ENCODE peak calls at places on chromosomes 12 and 14, in ten cellular contexts. One of them, this sample, is unnamed.

GRCh38 chr12:103495158-103495782 is 498 bp downstream of the C12orf42 start:
- DNase-seq in esophagus squamous epithelium: peak
- DNase-seq in heart left ventricle: no peak
- DNase-seq in uterus: no peak
- DNase-seq in sigmoid colon: no peak
- DNase-seq in lower leg skin: no peak
- DNase-seq in Peyer's patch: peak
- DNase-seq in IMR-90: no peak
- DNase-seq in tibial nerve: no peak
- DNase-seq in GM12892: peak
- DNase-seq in this sample: no peak

GRCh38 chr12:15966426-15966825 is 55.3 kb downstream of the DERA start:
- DNase-seq in uterus: no peak
- DNase-seq in GM12892: no peak
- DNase-seq in IMR-90: peak
- DNase-seq in tibial nerve: no peak
- DNase-seq in heart left ventricle: no peak
- DNase-seq in esophagus squamous epithelium: no peak
- DNase-seq in lower leg skin: no peak
- DNase-seq in Peyer's patch: no peak
- DNase-seq in sigmoid colon: no peak
- DNase-seq in this sample: no peak

GRCh38 chr12:62772556-62772955 is 162.4 kb downstream of the PPM1H start:
- DNase-seq in heart left ventricle: no peak
- DNase-seq in tibial nerve: no peak
- DNase-seq in uterus: no peak
- DNase-seq in sigmoid colon: no peak
- DNase-seq in Peyer's patch: no peak
- DNase-seq in GM12892: no peak
- DNase-seq in IMR-90: peak
- DNase-seq in lower leg skin: no peak
- DNase-seq in esophagus squamous epithelium: no peak
- DNase-seq in this sample: peak

GRCh38 chr12:93624595-93625294 is 52.3 kb downstream of the SOCS2 start:
- DNase-seq in Peyer's patch: no peak
- DNase-seq in tibial nerve: no peak
- DNase-seq in lower leg skin: no peak
- DNase-seq in sigmoid colon: no peak
- DNase-seq in uterus: no peak
- DNase-seq in GM12892: no peak
- DNase-seq in esophagus squamous epithelium: no peak
- DNase-seq in IMR-90: peak
- DNase-seq in heart left ventricle: no peak
- DNase-seq in this sample: peak

GRCh38 chr12:76259071-76259470 is 89.1 kb downstream of the BBS10 start:
- DNase-seq in heart left ventricle: no peak
- DNase-seq in IMR-90: peak
- DNase-seq in lower leg skin: no peak
- DNase-seq in sigmoid colon: no peak
- DNase-seq in esophagus squamous epithelium: no peak
- DNase-seq in tibial nerve: no peak
- DNase-seq in GM12892: no peak
- DNase-seq in uterus: no peak
- DNase-seq in Peyer's patch: no peak
- DNase-seq in this sample: no peak

GRCh38 chr12:66132408-66132807 is 1.9 kb upstream of the LLPH start:
- DNase-seq in GM12892: no peak
- DNase-seq in Peyer's patch: no peak
- DNase-seq in sigmoid colon: no peak
- DNase-seq in lower leg skin: no peak
- DNase-seq in tibial nerve: no peak
- DNase-seq in heart left ventricle: peak
- DNase-seq in IMR-90: peak
- DNase-seq in esophagus squamous epithelium: no peak
- DNase-seq in uterus: no peak
- DNase-seq in this sample: peak

GRCh38 chr12:79547044-79547734 is 143.6 kb downstream of the PAWR start:
- DNase-seq in lower leg skin: peak
- DNase-seq in sigmoid colon: no peak
- DNase-seq in Peyer's patch: peak
- DNase-seq in IMR-90: peak
- DNase-seq in heart left ventricle: no peak
- DNase-seq in esophagus squamous epithelium: no peak
- DNase-seq in tibial nerve: no peak
- DNase-seq in uterus: no peak
- DNase-seq in GM12892: no peak
- DNase-seq in this sample: peak

GRCh38 chr14:106378191-106378590 is 851.8 kb downstream of the TMEM121 start:
- DNase-seq in Peyer's patch: peak
- DNase-seq in IMR-90: no peak
- DNase-seq in sigmoid colon: no peak
- DNase-seq in GM12892: no peak
- DNase-seq in lower leg skin: no peak
- DNase-seq in esophagus squamous epithelium: no peak
- DNase-seq in uterus: no peak
- DNase-seq in heart left ventricle: no peak
- DNase-seq in tibial nerve: no peak
- DNase-seq in this sample: no peak

GRCh38 chr12:63940295-63940997 is 95.9 kb downstream of the SRGAP1 start:
- DNase-seq in IMR-90: no peak
- DNase-seq in esophagus squamous epithelium: no peak
- DNase-seq in lower leg skin: no peak
- DNase-seq in sigmoid colon: no peak
- DNase-seq in tibial nerve: no peak
- DNase-seq in uterus: no peak
- DNase-seq in heart left ventricle: no peak
- DNase-seq in GM12892: no peak
- DNase-seq in Peyer's patch: no peak
- DNase-seq in this sample: no peak

GRCh38 chr12:65999564-66000280 is 130.8 kb downstream of the LLPH start:
- DNase-seq in heart left ventricle: no peak
- DNase-seq in IMR-90: peak
- DNase-seq in uterus: no peak
- DNase-seq in esophagus squamous epithelium: no peak
- DNase-seq in lower leg skin: no peak
- DNase-seq in GM12892: no peak
- DNase-seq in Peyer's patch: no peak
- DNase-seq in sigmoid colon: no peak
- DNase-seq in tibial nerve: no peak
- DNase-seq in this sample: peak

GRCh38 chr12:29589271-29589670 is 91.8 kb upstream of the OVCH1 start:
- DNase-seq in tibial nerve: no peak
- DNase-seq in esophagus squamous epithelium: no peak
- DNase-seq in sigmoid colon: no peak
- DNase-seq in GM12892: no peak
- DNase-seq in IMR-90: peak
- DNase-seq in Peyer's patch: no peak
- DNase-seq in lower leg skin: no peak
- DNase-seq in uterus: no peak
- DNase-seq in heart left ventricle: no peak
- DNase-seq in this sample: no peak

GRCh38 chr12:111270773-111271172 is 98.1 kb downstream of the PHETA1 start:
- DNase-seq in esophagus squamous epithelium: no peak
- DNase-seq in tibial nerve: no peak
- DNase-seq in sigmoid colon: no peak
- DNase-seq in heart left ventricle: no peak
- DNase-seq in Peyer's patch: no peak
- DNase-seq in GM12892: no peak
- DNase-seq in uterus: no peak
- DNase-seq in IMR-90: peak
- DNase-seq in lower leg skin: no peak
- DNase-seq in this sample: no peak

GRCh38 chr12:51972849-51973273 is 21.4 kb downstream of the ACVR1B start:
- DNase-seq in IMR-90: peak
- DNase-seq in esophagus squamous epithelium: no peak
- DNase-seq in heart left ventricle: peak
- DNase-seq in Peyer's patch: peak
- DNase-seq in sigmoid colon: peak
- DNase-seq in GM12892: no peak
- DNase-seq in lower leg skin: peak
- DNase-seq in uterus: peak
- DNase-seq in tibial nerve: peak
- DNase-seq in this sample: no peak

GRCh38 chr12:68559984-68560822 is 50.5 kb upstream of the RAP1B start:
- DNase-seq in IMR-90: peak
- DNase-seq in esophagus squamous epithelium: no peak
- DNase-seq in tibial nerve: peak
- DNase-seq in GM12892: no peak
- DNase-seq in Peyer's patch: peak
- DNase-seq in lower leg skin: peak
- DNase-seq in uterus: peak
- DNase-seq in heart left ventricle: peak
- DNase-seq in sigmoid colon: peak
- DNase-seq in this sample: no peak

GRCh38 chr12:52055781-52056711 is 4.8 kb downstream of the NR4A1 start:
- DNase-seq in IMR-90: peak
- DNase-seq in heart left ventricle: no peak
- DNase-seq in esophagus squamous epithelium: no peak
- DNase-seq in GM12892: no peak
- DNase-seq in Peyer's patch: no peak
- DNase-seq in uterus: peak
- DNase-seq in tibial nerve: no peak
- DNase-seq in lower leg skin: no peak
- DNase-seq in sigmoid colon: peak
- DNase-seq in this sample: no peak

GRCh38 chr12:124819525-124819924 is 44.1 kb downstream of the SCARB1 start:
- DNase-seq in heart left ventricle: no peak
- DNase-seq in Peyer's patch: no peak
- DNase-seq in tibial nerve: no peak
- DNase-seq in uterus: no peak
- DNase-seq in GM12892: no peak
- DNase-seq in lower leg skin: no peak
- DNase-seq in sigmoid colon: no peak
- DNase-seq in esophagus squamous epithelium: no peak
- DNase-seq in IMR-90: no peak
- DNase-seq in this sample: no peak
- TF ChIP-seq POLR2A in heart left ventricle: no peak
- TF ChIP-seq POLR2A in Peyer's patch: no peak
- TF ChIP-seq POLR2A in tibial nerve: no peak
- TF ChIP-seq POLR2A in uterus: no peak
- TF ChIP-seq POLR2A in GM12892: no peak
- TF ChIP-seq POLR2A in lower leg skin: no peak
- TF ChIP-seq POLR2A in sigmoid colon: no peak
- TF ChIP-seq POLR2A in esophagus squamous epithelium: no peak
- TF ChIP-seq POLR2A in IMR-90: no peak
- TF ChIP-seq POLR2A in this sample: no peak

DNA sequence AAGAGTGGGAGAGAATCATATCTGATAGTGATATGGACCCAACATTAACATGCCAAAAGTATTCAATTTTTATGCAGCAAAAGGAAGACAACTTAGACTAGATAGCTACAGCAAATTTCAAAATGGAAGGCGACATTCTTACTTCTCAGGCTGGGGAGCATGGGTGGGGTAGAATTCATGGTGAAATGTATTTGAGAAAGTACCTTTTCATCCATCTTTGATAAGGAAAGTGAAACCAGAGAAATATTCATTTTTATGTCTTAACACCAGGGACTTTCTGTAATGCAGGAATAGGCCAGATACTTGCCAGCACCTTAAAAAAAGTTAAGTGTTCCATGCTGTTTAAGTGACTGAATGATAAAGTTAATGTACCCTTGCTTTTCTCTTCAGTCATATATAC is 13.4 kb downstream of the BTG1 start:
- DNase-seq in Peyer's patch: no peak
- DNase-seq in GM12892: no peak
- DNase-seq in sigmoid colon: no peak
- DNase-seq in IMR-90: no peak
- DNase-seq in tibial nerve: no peak
- DNase-seq in uterus: no peak
- DNase-seq in lower leg skin: no peak
- DNase-seq in heart left ventricle: no peak
- DNase-seq in esophagus squamous epithelium: no peak
- DNase-seq in this sample: no peak
- TF ChIP-seq POLR2A in Peyer's patch: no peak
- TF ChIP-seq POLR2A in GM12892: peak
- TF ChIP-seq POLR2A in sigmoid colon: no peak
- TF ChIP-seq POLR2A in IMR-90: no peak
- TF ChIP-seq POLR2A in tibial nerve: no peak
- TF ChIP-seq POLR2A in uterus: no peak
- TF ChIP-seq POLR2A in lower leg skin: no peak
- TF ChIP-seq POLR2A in heart left ventricle: no peak
- TF ChIP-seq POLR2A in esophagus squamous epithelium: no peak
- TF ChIP-seq POLR2A in this sample: no peak

GRCh38 chr12:132828706-132829534 is at the start of gene GOLGA3:
- DNase-seq in IMR-90: peak
- DNase-seq in Peyer's patch: peak
- DNase-seq in uterus: peak
- DNase-seq in sigmoid colon: peak
- DNase-seq in lower leg skin: peak
- DNase-seq in GM12892: peak
- DNase-seq in tibial nerve: peak
- DNase-seq in esophagus squamous epithelium: peak
- DNase-seq in heart left ventricle: peak
- DNase-seq in this sample: peak
- TF ChIP-seq POLR2A in IMR-90: peak
- TF ChIP-seq POLR2A in Peyer's patch: peak
- TF ChIP-seq POLR2A in uterus: peak
- TF ChIP-seq POLR2A in sigmoid colon: peak
- TF ChIP-seq POLR2A in lower leg skin: no peak
- TF ChIP-seq POLR2A in GM12892: peak
- TF ChIP-seq POLR2A in tibial nerve: peak
- TF ChIP-seq POLR2A in esophagus squamous epithelium: no peak
- TF ChIP-seq POLR2A in heart left ventricle: no peak
- TF ChIP-seq POLR2A in this sample: peak

GRCh38 chr12:122981036-122981471 is 573 bp downstream of the ARL6IP4 start:
- DNase-seq in lower leg skin: no peak
- DNase-seq in tibial nerve: no peak
- DNase-seq in IMR-90: no peak
- DNase-seq in esophagus squamous epithelium: no peak
- DNase-seq in uterus: no peak
- DNase-seq in heart left ventricle: no peak
- DNase-seq in sigmoid colon: no peak
- DNase-seq in Peyer's patch: no peak
- DNase-seq in GM12892: no peak
- DNase-seq in this sample: no peak

GRCh38 chr12:122982494-122982850 is 2.0 kb downstream of the ARL6IP4 start:
- DNase-seq in esophagus squamous epithelium: no peak
- DNase-seq in Peyer's patch: no peak
- DNase-seq in tibial nerve: no peak
- DNase-seq in GM12892: no peak
- DNase-seq in uterus: no peak
- DNase-seq in lower leg skin: no peak
- DNase-seq in sigmoid colon: no peak
- DNase-seq in IMR-90: no peak
- DNase-seq in heart left ventricle: no peak
- DNase-seq in this sample: no peak

GRCh38 chr12:122982963-122983788 is 2.7 kb downstream of the ARL6IP4 start:
- DNase-seq in Peyer's patch: no peak
- DNase-seq in IMR-90: no peak
- DNase-seq in uterus: no peak
- DNase-seq in GM12892: no peak
- DNase-seq in tibial nerve: no peak
- DNase-seq in heart left ventricle: no peak
- DNase-seq in lower leg skin: no peak
- DNase-seq in sigmoid colon: no peak
- DNase-seq in esophagus squamous epithelium: no peak
- DNase-seq in this sample: no peak

GRCh38 chr12:122980192-122981035 is at the start of gene ARL6IP4:
- DNase-seq in GM12892: peak
- DNase-seq in IMR-90: peak
- DNase-seq in Peyer's patch: peak
- DNase-seq in tibial nerve: no peak
- DNase-seq in lower leg skin: no peak
- DNase-seq in esophagus squamous epithelium: no peak
- DNase-seq in uterus: peak
- DNase-seq in sigmoid colon: no peak
- DNase-seq in heart left ventricle: peak
- DNase-seq in this sample: peak

GRCh38 chr12:122981587-122982493 is 1.4 kb downstream of the ARL6IP4 start:
- DNase-seq in uterus: no peak
- DNase-seq in GM12892: no peak
- DNase-seq in heart left ventricle: peak
- DNase-seq in lower leg skin: no peak
- DNase-seq in esophagus squamous epithelium: no peak
- DNase-seq in IMR-90: no peak
- DNase-seq in Peyer's patch: no peak
- DNase-seq in tibial nerve: no peak
- DNase-seq in sigmoid colon: no peak
- DNase-seq in this sample: no peak
- TF ChIP-seq POLR2A in uterus: no peak
- TF ChIP-seq POLR2A in GM12892: no peak
- TF ChIP-seq POLR2A in heart left ventricle: no peak
- TF ChIP-seq POLR2A in lower leg skin: no peak
- TF ChIP-seq POLR2A in esophagus squamous epithelium: no peak
- TF ChIP-seq POLR2A in IMR-90: no peak
- TF ChIP-seq POLR2A in Peyer's patch: no peak
- TF ChIP-seq POLR2A in tibial nerve: no peak
- TF ChIP-seq POLR2A in sigmoid colon: no peak
- TF ChIP-seq POLR2A in this sample: no peak